ENCODE peak calls at places on chromosomes 12 and 14, in ten cellular contexts. K is breast epithelium, I is stomach, R is upper lobe of left lung, J is fibroblast of lung, W is heart left ventricle, T is astrocyte of the spinal cord, H is right atrium auricular region, M is AG10803, E is sigmoid colon. D is an unnamed sample.

GRCh38 chr14:21978184-21978998 is 304.8 kb upstream of the OR4E1 start:
- DNase-seq in K (no peak), J (no peak), I (peak), E (peak), W (no peak), H (no peak), M (peak), T (peak), R (peak), D (peak)

GRCh38 chr12:124352839-124353238 is 57.9 kb downstream of the RFLNA start:
- DNase-seq in J (no peak), W (no peak), H (no peak), K (no peak), T (no peak), E (no peak), R (no peak), M (peak), I (peak), D (no peak)

GRCh38 chr12:124379379-124379937 is 84.6 kb downstream of the RFLNA start:
- DNase-seq in I (no peak), R (peak), E (no peak), T (no peak), H (no peak), M (no peak), W (no peak), K (no peak), J (no peak), D (no peak)

GRCh38 chr14:50344116-50344775 is 32.1 kb downstream of the DMAC2L start:
- DNase-seq in K (no peak), W (no peak), E (no peak), H (no peak), I (no peak), J (peak), T (no peak), R (no peak), M (no peak), D (peak)

GRCh38 chr12:9091933-9092598 is 23.7 kb downstream of the A2M start:
- DNase-seq in R (no peak), H (no peak), J (no peak), K (no peak), E (no peak), W (no peak), I (no peak), T (no peak), M (no peak), D (no peak)

GRCh38 chr12:103952497-103952896 is 13.2 kb upstream of the TDG start:
- DNase-seq in I (no peak), J (no peak), H (no peak), E (no peak), K (no peak), M (no peak), T (no peak), W (no peak), R (no peak), D (no peak)

GRCh38 chr12:114403044-114403689 is 2.8 kb downstream of the TBX5 start:
- DNase-seq in M (peak), H (no peak), W (peak), R (peak), J (no peak), I (no peak), K (no peak), E (no peak), T (no peak), D (no peak)

GRCh38 chr14:102314242-102315011 is 5.1 kb upstream of the ZNF839 start:
- DNase-seq in W (peak), K (peak), T (peak), H (peak), J (peak), M (peak), R (peak), E (peak), I (peak), D (peak)

GRCh38 chr12:105805730-105806390 is 332.9 kb downstream of the NUAK1 start:
- DNase-seq in R (no peak), J (no peak), M (no peak), H (no peak), W (no peak), I (no peak), T (no peak), K (no peak), E (no peak), D (peak)

GRCh38 chr12:57726151-57726883 is 12.2 kb downstream of the AGAP2 start:
- DNase-seq in H (peak), R (peak), M (peak), I (peak), T (peak), W (peak), E (peak), K (peak), J (peak), D (peak)

GRCh38 chr14:90609376-90609775 is 206.9 kb downstream of the TTC7B start:
- DNase-seq in J (no peak), R (no peak), H (no peak), T (no peak), M (no peak), W (no peak), I (no peak), E (peak), K (no peak), D (no peak)

GRCh38 chr14:50658203-50658602 is 9.9 kb downstream of the SAV1 start:
- DNase-seq in R (no peak), I (peak), W (no peak), E (no peak), T (peak), J (peak), M (peak), K (no peak), H (no peak), D (peak)

GRCh38 chr14:86129426-86129825 is 599.5 kb downstream of the FLRT2 start:
- DNase-seq in J (no peak), E (no peak), K (no peak), I (no peak), H (no peak), T (no peak), R (no peak), W (no peak), M (no peak), D (no peak)

GRCh38 chr12:113327000-113327399 is 7.9 kb downstream of the SLC8B1 start:
- DNase-seq in K (no peak), J (no peak), R (no peak), W (peak), E (no peak), I (no peak), T (no peak), H (no peak), M (no peak), D (no peak)

GRCh38 chr14:93090826-93091583 is 24.7 kb downstream of the ITPK1 start:
- DNase-seq in J (no peak), K (no peak), H (no peak), W (no peak), T (no peak), I (no peak), E (peak), M (peak), R (no peak), D (no peak)

GRCh38 chr14:54329082-54329695 is 67.6 kb upstream of the CDKN3 start:
- DNase-seq in T (peak), I (peak), H (peak), R (no peak), W (peak), M (peak), E (no peak), J (peak), K (no peak), D (peak)

GRCh38 chr12:109740694-109741245 is 27.1 kb downstream of the FAM222A start:
- DNase-seq in R (no peak), K (no peak), I (peak), W (no peak), T (no peak), J (no peak), M (no peak), E (peak), H (no peak), D (no peak)

GRCh38 chr12:27821259-27821973 is 41.4 kb upstream of the MANSC4 start:
- DNase-seq in H (no peak), K (no peak), J (peak), W (peak), R (no peak), E (no peak), M (peak), I (peak), T (peak), D (peak)

GRCh38 chr12:15364221-15365170 is 42.2 kb downstream of the PTPRO start:
- DNase-seq in I (no peak), J (peak), R (no peak), K (no peak), M (no peak), E (no peak), H (no peak), W (no peak), T (peak), D (peak)

GRCh38 chr12:62817556-62818271 is 117.2 kb downstream of the PPM1H start:
- DNase-seq in J (peak), K (no peak), W (no peak), T (peak), M (peak), H (no peak), E (no peak), R (no peak), I (no peak), D (peak)

GRCh38 chr14:64698899-64699298 is 5.3 kb upstream of the PLEKHG3 start:
- DNase-seq in R (no peak), I (peak), W (no peak), T (no peak), E (peak), J (no peak), H (no peak), K (peak), M (no peak), D (no peak)

GRCh38 chr12:34287437-34287836 is 265.1 kb downstream of the ALG10 start:
- DNase-seq in I (no peak), W (peak), E (no peak), R (no peak), M (no peak), J (no peak), K (no peak), T (no peak), H (no peak), D (no peak)

GRCh38 chr14:91373591-91374245 is 43.9 kb downstream of the CCDC88C start:
- DNase-seq in J (no peak), H (no peak), W (no peak), E (no peak), K (no peak), I (no peak), R (no peak), M (no peak), T (no peak), D (no peak)

GRCh38 chr12:47820631-47821345 is 1.1 kb upstream of the HDAC7 start:
- DNase-seq in H (peak), J (peak), T (peak), K (peak), I (peak), M (peak), R (peak), W (peak), E (peak), D (peak)

GRCh38 chr12:92899388-92900001 is 29.6 kb downstream of the EEA1 start:
- DNase-seq in E (peak), R (no peak), T (peak), W (peak), H (peak), I (peak), J (peak), K (peak), M (peak), D (peak)

GRCh38 chr14:100239200-100239839 is 376 bp downstream of the YY1 start:
- DNase-seq in E (peak), R (peak), W (peak), H (no peak), T (no peak), J (no peak), M (no peak), K (peak), I (no peak), D (no peak)

GRCh38 chr14:75803768-75804167 is 142.7 kb downstream of the TTLL5 start:
- DNase-seq in W (no peak), M (peak), R (no peak), J (peak), E (no peak), H (no peak), I (no peak), K (no peak), T (peak), D (no peak)

GRCh38 chr12:16168078-16168477 is 109.4 kb downstream of the SLC15A5 start:
- DNase-seq in K (no peak), W (no peak), J (no peak), I (no peak), R (no peak), T (no peak), H (no peak), M (no peak), E (no peak), D (peak)

GRCh38 chr12:108193922-108194321 is 64.8 kb downstream of the WSCD2 start:
- DNase-seq in E (no peak), K (no peak), H (no peak), M (peak), I (no peak), W (no peak), T (no peak), R (no peak), J (no peak), D (peak)
- TF ChIP-seq CTCF in E (peak), K (peak), H (peak), M (peak), I (no peak), W (peak), T (peak), R (peak), J (peak), D (peak)

GRCh38 chr12:49645151-49646039 is 22.0 kb downstream of the PRPF40B start:
- DNase-seq in I (no peak), R (peak), W (no peak), J (no peak), K (no peak), H (no peak), E (no peak), T (no peak), M (no peak), D (no peak)
- H3K4me3 ChIP-seq in I (no peak), R (no peak), W (no peak), J (no peak), K (no peak), H (no peak), E (no peak), T (no peak), M (no peak), D (no peak)

DNA sequence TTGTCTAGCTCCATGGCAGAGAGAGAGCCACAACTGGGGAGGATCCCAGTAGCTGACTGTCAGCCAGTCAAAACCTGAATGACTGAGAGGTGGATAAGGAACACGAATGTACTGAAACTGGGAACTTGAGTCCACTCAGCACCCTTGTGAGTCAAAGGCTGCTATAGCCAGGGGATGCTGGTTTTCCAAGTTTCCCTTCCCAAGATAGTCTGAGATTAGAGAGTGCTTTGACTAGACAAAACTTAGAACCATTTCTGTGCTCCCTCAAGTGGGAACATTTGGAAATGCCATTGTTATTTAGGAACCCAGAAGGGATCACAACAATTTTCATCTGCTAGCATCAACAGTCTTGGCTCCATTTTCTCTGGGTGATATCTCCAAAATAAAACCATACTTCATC is 4.0 kb downstream of the PRKAG1 start:
- DNase-seq in K (no peak), I (no peak), M (peak), T (peak), J (peak), W (no peak), E (no peak), R (no peak), H (no peak), D (peak)
- TF ChIP-seq CTCF in K (no peak), I (no peak), M (peak), T (peak), J (peak), W (peak), E (no peak), R (no peak), H (no peak), D (peak)

GRCh38 chr14:103690332-103690731 is 24.9 kb downstream of the XRCC3 start:
- DNase-seq in E (no peak), M (no peak), T (no peak), R (no peak), W (no peak), H (no peak), I (no peak), J (no peak), K (no peak), D (no peak)
- H3K4me3 ChIP-seq in E (no peak), M (no peak), T (no peak), R (no peak), W (no peak), H (no peak), I (no peak), J (no peak), K (no peak), D (no peak)

DNA sequence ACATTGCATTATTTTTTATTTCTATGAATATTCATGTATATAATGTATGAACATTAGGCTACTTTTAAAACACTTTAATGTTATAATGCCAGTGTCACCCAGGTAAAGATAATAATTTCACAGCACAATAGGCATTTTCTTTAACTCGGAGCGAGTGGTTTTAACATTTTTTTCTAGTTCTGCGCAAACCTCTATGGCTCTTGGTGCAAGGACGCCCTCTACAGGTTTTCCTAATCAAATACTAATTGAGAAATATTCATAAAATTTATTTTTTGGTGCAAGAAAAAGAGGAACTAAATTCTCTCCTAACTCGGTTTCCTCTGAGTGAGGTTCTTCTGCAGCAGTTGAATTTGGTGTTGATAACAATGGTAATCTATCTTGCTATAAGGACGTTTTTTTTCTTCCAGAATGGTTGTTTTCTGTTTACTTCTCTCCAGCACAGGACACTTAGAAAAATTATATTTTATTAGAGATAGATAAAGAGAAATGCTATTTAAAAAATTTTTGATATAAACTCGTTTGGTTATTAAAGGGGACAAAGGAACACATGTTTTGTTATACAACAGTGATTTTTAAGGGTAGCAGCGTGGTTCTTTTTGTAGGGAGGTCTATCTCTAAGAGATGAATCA is 2.4 kb upstream of the WIF1 start:
- DNase-seq in J (peak), W (no peak), R (no peak), M (peak), K (no peak), E (no peak), I (no peak), T (peak), H (no peak), D (peak)
- TF ChIP-seq CTCF in J (peak), W (peak), R (peak), M (peak), K (peak), E (peak), I (no peak), T (peak), H (peak), D (peak)

DNA sequence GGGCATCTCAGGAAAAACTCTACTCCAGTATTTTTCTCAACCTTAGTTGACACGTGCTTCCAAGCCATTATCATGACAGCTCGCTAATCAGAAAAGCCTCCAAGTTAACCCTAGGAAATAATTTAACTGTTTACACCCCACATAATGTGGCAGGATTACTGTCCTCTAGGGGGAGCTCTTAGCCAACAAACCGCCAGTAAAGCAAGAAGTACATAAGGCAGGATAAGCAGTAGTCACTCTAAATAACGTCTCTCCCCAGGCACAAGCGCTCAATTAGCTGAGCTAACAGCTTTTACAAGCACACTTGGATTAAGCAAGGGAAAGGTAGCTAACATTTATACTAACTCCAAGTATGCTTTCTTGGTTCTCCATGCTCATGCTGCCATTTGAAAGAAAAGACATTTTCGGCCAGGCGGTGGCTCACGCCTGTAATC is 22.8 kb downstream of the APOBEC1 start:
- DNase-seq in M (no peak), I (no peak), J (peak), K (no peak), H (no peak), E (no peak), R (no peak), T (no peak), W (no peak), D (peak)
- H3K4me3 ChIP-seq in M (no peak), I (no peak), J (no peak), K (no peak), H (no peak), E (no peak), R (no peak), T (no peak), W (no peak), D (no peak)

GRCh38 chr14:37480446-37481290 is 114.4 kb downstream of the FOXA1 start:
- DNase-seq in K (no peak), E (no peak), W (no peak), T (no peak), J (no peak), I (no peak), R (no peak), H (no peak), M (peak), D (peak)

GRCh38 chr14:37483672-37484071 is 111.4 kb downstream of the FOXA1 start:
- DNase-seq in K (no peak), H (no peak), M (no peak), E (no peak), I (no peak), R (no peak), J (no peak), W (no peak), T (no peak), D (no peak)

GRCh38 chr14:37482428-37482827 is 112.6 kb downstream of the FOXA1 start:
- DNase-seq in T (no peak), I (no peak), H (no peak), W (no peak), R (no peak), E (no peak), K (no peak), M (no peak), J (no peak), D (no peak)
- TF ChIP-seq CTCF in T (no peak), I (no peak), H (no peak), W (no peak), R (no peak), E (no peak), K (no peak), M (no peak), J (no peak), D (no peak)

DNA sequence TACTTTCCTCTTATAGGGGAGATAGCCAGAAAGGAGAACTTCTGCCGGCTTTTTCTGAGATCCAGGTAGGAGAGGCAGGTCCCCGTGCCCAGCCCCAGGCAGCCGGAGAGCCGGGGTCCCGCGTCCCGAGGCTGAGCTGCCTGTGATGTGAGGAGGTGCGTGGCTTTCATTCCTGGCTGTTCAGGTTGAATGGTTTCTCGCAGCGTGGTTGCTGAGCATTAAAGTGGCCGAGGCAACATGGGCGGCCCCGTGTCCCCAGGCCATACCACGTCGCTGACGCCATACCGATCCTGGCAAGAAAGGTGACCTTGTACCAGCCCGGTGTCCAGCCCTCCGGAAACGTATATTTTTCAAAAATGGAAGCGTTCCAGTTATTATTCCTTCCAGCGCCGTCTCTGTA is 116.7 kb upstream of the MYL2 start:
- DNase-seq in T (no peak), R (peak), I (no peak), E (no peak), K (no peak), M (no peak), J (no peak), W (no peak), H (no peak), D (no peak)
- H3K4me3 ChIP-seq in T (no peak), R (no peak), I (peak), E (no peak), K (peak), M (no peak), J (no peak), W (no peak), H (no peak), D (peak)

D was measured in epithelial cell of esophagus.